ENCODE peak calls at places on chromosomes 12 and 14, in seven cellular contexts. B, A, L, Q, D, R and T are unnamed samples.

GRCh38 chr12:53184828-53185227 is 4.1 kb upstream of the CSAD start:
- DNase-seq in D (no peak), A (no peak), B (no peak), R (no peak), L (no peak), Q (no peak), T (no peak)

GRCh38 chr12:113186666-113187325 is 1.3 kb downstream of the RITA1 start:
- DNase-seq in D (no peak), L (no peak), R (no peak), Q (no peak), B (no peak), A (no peak), T (no peak)

GRCh38 chr12:15829949-15830348 is 40.8 kb upstream of the EPS8 start:
- DNase-seq in L (no peak), A (no peak), Q (peak; percentile 26), R (peak; percentile 17), D (no peak), B (no peak), T (peak; percentile 74)

GRCh38 chr12:109114644-109115043 is 1.7 kb upstream of the ACACB start:
- DNase-seq in D (no peak), Q (no peak), A (no peak), B (no peak), R (no peak), L (no peak), T (no peak)

GRCh38 chr12:107912421-107913004 is 138.0 kb downstream of the ASCL4 start:
- DNase-seq in D (peak; percentile 55), B (peak; percentile 28), A (peak; percentile 34), R (peak; percentile 51), Q (no peak), L (peak; percentile 83), T (peak; percentile 80)

GRCh38 chr14:72613196-72613974 is 280.5 kb downstream of the DPF3 start:
- DNase-seq in D (peak; percentile 37), B (no peak), R (no peak), Q (no peak), A (peak; percentile 52), L (no peak), T (peak; percentile 51)

GRCh38 chr12:13362260-13362841 is 165.8 kb downstream of the EMP1 start:
- DNase-seq in R (peak; percentile 62), B (peak; percentile 77), D (peak; percentile 77), L (peak; percentile 62), Q (peak; percentile 13), A (peak; percentile 85), T (peak; percentile 89)

GRCh38 chr14:58772814-58773620 is 135.3 kb downstream of the DACT1 start:
- DNase-seq in L (no peak), B (peak; percentile 12), D (no peak), Q (peak; percentile 17), A (peak; percentile 45), R (no peak), T (peak; percentile 51)

GRCh38 chr14:84976805-84977204 is 553.1 kb upstream of the FLRT2 start:
- DNase-seq in Q (no peak), R (no peak), B (no peak), D (no peak), A (no peak), L (no peak), T (no peak)

GRCh38 chr14:61355892-61356325 is 34.5 kb downstream of the PRKCH start:
- DNase-seq in R (peak; percentile 94), A (peak; percentile 51), B (peak; percentile 98), L (no peak), Q (peak; percentile 22), D (peak; percentile 100), T (no peak)

GRCh38 chr14:52283099-52283498 is 15.6 kb downstream of the PTGDR start:
- DNase-seq in A (no peak), L (no peak), B (no peak), Q (no peak), R (no peak), D (peak; percentile 19), T (no peak)

GRCh38 chr12:6082613-6083012 is 41.9 kb downstream of the VWF start:
- DNase-seq in L (no peak), B (no peak), R (no peak), A (no peak), Q (peak; percentile 77), D (no peak), T (peak; percentile 44)
- H3K36me3 ChIP-seq in L (no peaks in the 10 kb centered on the region), B (no peaks in the 10 kb centered on the region), R (no peaks in the 10 kb centered on the region), A (no peaks in the 10 kb centered on the region), Q (no peaks in the 10 kb centered on the region), D (no peaks in the 10 kb centered on the region), T (no peaks in the 10 kb centered on the region)

GRCh38 chr12:50542448-50542847 is 37.7 kb downstream of the DIP2B start:
- DNase-seq in L (no peak), R (peak; percentile 99), B (peak; percentile 77), A (peak; percentile 14), D (peak; percentile 93), Q (peak; percentile 75), T (peak; percentile 72)

GRCh38 chr12:50547742-50548141 is 43.0 kb downstream of the DIP2B start:
- DNase-seq in R (no peak), A (no peak), L (no peak), D (no peak), Q (no peak), B (no peak), T (no peak)

GRCh38 chr12:50546441-50547318 is 41.9 kb downstream of the DIP2B start:
- DNase-seq in R (no peak), D (peak; percentile 55), Q (peak; percentile 24), L (no peak), A (no peak), B (no peak), T (no peak)

GRCh38 chr12:50545213-50545612 is 40.4 kb downstream of the DIP2B start:
- DNase-seq in Q (no peak), A (no peak), B (no peak), D (no peak), L (no peak), R (no peak), T (no peak)

GRCh38 chr12:50545783-50546182 is 41.0 kb downstream of the DIP2B start:
- DNase-seq in D (no peak), L (no peak), R (no peak), B (no peak), A (no peak), Q (no peak), T (no peak)
- H4K20me1 ChIP-seq in D (no peaks in the 10 kb centered on the region), L (no peaks in the 10 kb centered on the region), R (no peaks in the 10 kb centered on the region), B (no peaks in the 10 kb centered on the region), A (no peaks in the 10 kb centered on the region), Q (peaks cover 36% of the 10 kb centered on the region), T (peaks cover 10% of the 10 kb centered on the region)

DNA sequence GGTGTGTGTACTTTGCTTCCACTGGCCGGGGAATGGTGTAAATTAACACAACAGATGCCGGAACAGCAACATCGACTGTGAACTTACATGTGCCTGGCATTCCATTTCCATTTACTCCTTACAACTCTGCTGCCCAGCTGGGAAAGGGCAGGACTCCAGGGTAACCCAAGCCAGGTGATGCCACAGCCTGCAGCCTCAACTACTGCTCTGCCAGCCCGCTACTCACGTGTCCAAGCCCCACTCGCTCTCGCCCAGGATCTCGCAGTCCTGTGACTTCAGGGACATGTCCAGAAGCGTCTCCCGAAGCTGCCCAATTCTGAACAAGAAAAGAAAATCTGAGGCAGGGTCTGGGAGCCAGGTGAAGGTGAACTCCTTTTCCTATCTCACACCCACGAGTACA is 10.7 kb downstream of the ABCD4 start:
- DNase-seq in D (no peak), L (no peak), R (no peak), A (no peak), B (no peak), Q (no peak), T (no peak)
- H3K36me3 ChIP-seq in D (peaks cover 13% of the 10 kb centered on the region), L (peaks cover 40% of the 10 kb centered on the region), R (peaks cover 5% of the 10 kb centered on the region), A (no peaks in the 10 kb centered on the region), B (peaks cover 6% of the 10 kb centered on the region), Q (peaks cover 26% of the 10 kb centered on the region), T (peaks cover 51% of the 10 kb centered on the region)

GRCh38 chr14:50524071-50524470 is 8.3 kb downstream of the MAP4K5 start:
- DNase-seq in L (no peak), A (no peak), Q (no peak), D (no peak), R (no peak), B (no peak), T (no peak)
- H4K20me1 ChIP-seq in L (peaks cover 5% of the 10 kb centered on the region), A (peaks cover 90% of the 10 kb centered on the region), Q (peaks cover 43% of the 10 kb centered on the region), D (peaks cover 40% of the 10 kb centered on the region), R (peaks cover 2% of the 10 kb centered on the region), B (peaks cover 20% of the 10 kb centered on the region), T (peaks cover 30% of the 10 kb centered on the region)

GRCh38 chr12:79945455-79945854 is 10.6 kb upstream of the PPP1R12A start:
- DNase-seq in Q (no peak), B (no peak), D (no peak), L (no peak), A (no peak), R (no peak), T (no peak)
- H3K36me3 ChIP-seq in Q (no peaks in the 10 kb centered on the region), B (no peaks in the 10 kb centered on the region), D (no peaks in the 10 kb centered on the region), L (no peaks in the 10 kb centered on the region), A (no peaks in the 10 kb centered on the region), R (no peaks in the 10 kb centered on the region), T (no peaks in the 10 kb centered on the region)

GRCh38 chr14:38238881-38239280 is 17.0 kb downstream of the CLEC14A start:
- DNase-seq in A (no peak), Q (no peak), R (no peak), D (no peak), B (no peak), L (no peak), T (no peak)
- H4K20me1 ChIP-seq in A (no peaks in the 10 kb centered on the region), Q (no peaks in the 10 kb centered on the region), R (no peaks in the 10 kb centered on the region), D (no peaks in the 10 kb centered on the region), B (no peaks in the 10 kb centered on the region), L (no peaks in the 10 kb centered on the region), T (no peaks in the 10 kb centered on the region)

GRCh38 chr12:45853550-45853949 is 124.0 kb downstream of the ARID2 start:
- DNase-seq in A (no peak), B (no peak), R (no peak), L (no peak), Q (no peak), D (no peak), T (no peak)
- H3K36me3 ChIP-seq in A (no peaks in the 10 kb centered on the region), B (peaks cover 24% of the 10 kb centered on the region), R (peaks cover 21% of the 10 kb centered on the region), L (peaks cover 47% of the 10 kb centered on the region), Q (peaks cover 37% of the 10 kb centered on the region), D (peaks cover 27% of the 10 kb centered on the region), T (peaks cover 36% of the 10 kb centered on the region)

GRCh38 chr14:99568567-99569560 is 35.1 kb downstream of the CCDC85C start:
- DNase-seq in R (no peak), Q (peak; percentile 42), A (no peak), L (no peak), B (no peak), D (peak; percentile 43), T (peak; percentile 75)
- H4K20me1 ChIP-seq in R (no peaks in the 10 kb centered on the region), Q (peaks cover 69% of the 10 kb centered on the region), A (peaks cover 4% of the 10 kb centered on the region), L (peaks cover 59% of the 10 kb centered on the region), B (no peaks in the 10 kb centered on the region), D (peaks cover 3% of the 10 kb centered on the region), T (peaks cover 49% of the 10 kb centered on the region)